ENCODE peak calls at places on chromosomes 6 and 20, in five cellular contexts. One of them, this sample, is unnamed.

GRCh38 chr6:156379946-156380707 is 397.1 kb upstream of the ARID1B start:
- DNase-seq in stomach: no peak
- DNase-seq in GM12878: no peak
- DNase-seq in HCT116: peak
- DNase-seq in K562: no peak
- DNase-seq in this sample: no peak

GRCh38 chr20:25579081-25579770 is 6.1 kb downstream of the NINL start:
- DNase-seq in stomach: no peak
- DNase-seq in GM12878: no peak
- DNase-seq in HCT116: no peak
- DNase-seq in K562: no peak
- DNase-seq in this sample: peak

GRCh38 chr6:72238900-72239299 is 352.6 kb downstream of the RIMS1 start:
- DNase-seq in stomach: no peak
- DNase-seq in GM12878: no peak
- DNase-seq in HCT116: no peak
- DNase-seq in K562: no peak
- DNase-seq in this sample: no peak

GRCh38 chr20:44600301-44600700 is 17.9 kb downstream of the PKIG start:
- DNase-seq in stomach: no peak
- DNase-seq in GM12878: no peak
- DNase-seq in HCT116: no peak
- DNase-seq in K562: no peak
- DNase-seq in this sample: no peak

GRCh38 chr6:34661379-34661778 is 35.2 kb downstream of the ILRUN start:
- DNase-seq in stomach: no peak
- DNase-seq in GM12878: no peak
- DNase-seq in HCT116: no peak
- DNase-seq in K562: no peak
- DNase-seq in this sample: no peak

GRCh38 chr6:167441653-167442644 is 117.1 kb downstream of the TTLL2 start:
- DNase-seq in stomach: no peak
- DNase-seq in GM12878: no peak
- DNase-seq in HCT116: no peak
- DNase-seq in K562: no peak
- DNase-seq in this sample: no peak

GRCh38 chr6:113644861-113645575 is 212.1 kb upstream of the MARCKS start:
- DNase-seq in stomach: no peak
- DNase-seq in GM12878: peak
- DNase-seq in HCT116: peak
- DNase-seq in K562: no peak
- DNase-seq in this sample: no peak

GRCh38 chr6:30570760-30571084 is 520 bp upstream of the ABCF1 start:
- DNase-seq in stomach: no peak
- DNase-seq in GM12878: no peak
- DNase-seq in HCT116: no peak
- DNase-seq in K562: peak
- DNase-seq in this sample: no peak

GRCh38 chr6:32151131-32151884 is 431 bp downstream of the PRRT1 start:
- DNase-seq in stomach: no peak
- DNase-seq in GM12878: no peak
- DNase-seq in HCT116: no peak
- DNase-seq in K562: no peak
- DNase-seq in this sample: no peak

GRCh38 chr6:83019741-83020140 is 45.9 kb downstream of the UBE3D start:
- DNase-seq in stomach: no peak
- DNase-seq in GM12878: no peak
- DNase-seq in HCT116: no peak
- DNase-seq in K562: no peak
- DNase-seq in this sample: no peak

GRCh38 chr6:63140682-63141318 is 70.5 kb upstream of the FKBP1C start:
- DNase-seq in stomach: no peak
- DNase-seq in GM12878: no peak
- DNase-seq in HCT116: no peak
- DNase-seq in K562: no peak
- DNase-seq in this sample: no peak

GRCh38 chr20:16397053-16397452 is 176.2 kb downstream of the KIF16B start:
- DNase-seq in stomach: no peak
- DNase-seq in GM12878: no peak
- DNase-seq in HCT116: no peak
- DNase-seq in K562: no peak
- DNase-seq in this sample: no peak

GRCh38 chr6:38959138-38959537 is 89.4 kb upstream of the GLP1R start:
- DNase-seq in stomach: no peak
- DNase-seq in GM12878: no peak
- DNase-seq in HCT116: no peak
- DNase-seq in K562: no peak
- DNase-seq in this sample: no peak

GRCh38 chr6:128767705-128768104 is 115.2 kb upstream of the LAMA2 start:
- DNase-seq in stomach: no peak
- DNase-seq in GM12878: no peak
- DNase-seq in HCT116: no peak
- DNase-seq in K562: no peak
- DNase-seq in this sample: no peak

GRCh38 chr6:167712332-167713087 is 114.2 kb upstream of the AFDN start:
- DNase-seq in stomach: no peak
- DNase-seq in GM12878: no peak
- DNase-seq in HCT116: no peak
- DNase-seq in K562: no peak
- DNase-seq in this sample: peak

GRCh38 chr6:28597217-28597835 is 71.6 kb downstream of the GPX5 start:
- DNase-seq in stomach: no peak
- DNase-seq in GM12878: no peak
- DNase-seq in HCT116: peak
- DNase-seq in K562: no peak
- DNase-seq in this sample: no peak

GRCh38 chr20:4663044-4663443 is 58.7 kb upstream of the PRND start:
- DNase-seq in stomach: no peak
- DNase-seq in GM12878: no peak
- DNase-seq in HCT116: no peak
- DNase-seq in K562: no peak
- DNase-seq in this sample: no peak

GRCh38 chr20:41177636-41178035 is 40.3 kb downstream of the PLCG1 start:
- DNase-seq in stomach: peak
- DNase-seq in GM12878: no peak
- DNase-seq in HCT116: peak
- DNase-seq in K562: no peak
- DNase-seq in this sample: no peak

GRCh38 chr6:40922281-40922680 is 116.7 kb downstream of the UNC5CL start:
- DNase-seq in stomach: no peak
- DNase-seq in GM12878: no peak
- DNase-seq in HCT116: no peak
- DNase-seq in K562: no peak
- DNase-seq in this sample: no peak

GRCh38 chr6:70479236-70479635 is 65.9 kb downstream of the FAM135A start:
- DNase-seq in stomach: no peak
- DNase-seq in GM12878: no peak
- DNase-seq in HCT116: no peak
- DNase-seq in K562: no peak
- DNase-seq in this sample: no peak

GRCh38 chr6:158160932-158161539 is 7.0 kb downstream of the SERAC1 start:
- DNase-seq in stomach: no peak
- DNase-seq in GM12878: no peak
- DNase-seq in HCT116: no peak
- DNase-seq in K562: no peak
- DNase-seq in this sample: no peak

GRCh38 chr6:1762203-1762602 is 152.5 kb downstream of the FOXC1 start:
- DNase-seq in stomach: peak
- DNase-seq in GM12878: no peak
- DNase-seq in HCT116: no peak
- DNase-seq in K562: no peak
- DNase-seq in this sample: no peak

GRCh38 chr6:57221191-57221935 is 744 bp downstream of the RAB23 start:
- DNase-seq in stomach: peak
- DNase-seq in GM12878: no peak
- DNase-seq in HCT116: peak
- DNase-seq in K562: peak
- DNase-seq in this sample: peak

GRCh38 chr6:107987805-107988204 is 29.8 kb upstream of the SEC63 start:
- DNase-seq in stomach: no peak
- DNase-seq in GM12878: no peak
- DNase-seq in HCT116: no peak
- DNase-seq in K562: no peak
- DNase-seq in this sample: no peak

GRCh38 chr20:31587545-31588389 is 17.3 kb upstream of the ID1 start:
- DNase-seq in stomach: peak
- DNase-seq in GM12878: no peak
- DNase-seq in HCT116: no peak
- DNase-seq in K562: peak
- DNase-seq in this sample: peak

GRCh38 chr6:83707829-83708545 is 914 bp downstream of the SNAP91 start:
- DNase-seq in stomach: no peak
- DNase-seq in GM12878: no peak
- DNase-seq in HCT116: no peak
- DNase-seq in K562: no peak
- DNase-seq in this sample: no peak

GRCh38 chr6:133526436-133526835 is 285.3 kb downstream of the EYA4 start:
- DNase-seq in stomach: no peak
- DNase-seq in GM12878: no peak
- DNase-seq in HCT116: no peak
- DNase-seq in K562: no peak
- DNase-seq in this sample: no peak

GRCh38 chr6:15628499-15629131 is 34.2 kb downstream of the DTNBP1 start:
- DNase-seq in stomach: no peak
- DNase-seq in GM12878: no peak
- DNase-seq in HCT116: no peak
- DNase-seq in K562: no peak
- DNase-seq in this sample: no peak

GRCh38 chr6:101545171-101545570 is 151.7 kb downstream of the GRIK2 start:
- DNase-seq in stomach: no peak
- DNase-seq in GM12878: no peak
- DNase-seq in HCT116: no peak
- DNase-seq in K562: no peak
- DNase-seq in this sample: no peak

GRCh38 chr20:3452690-3453089 is 18.1 kb upstream of the ATRN start:
- DNase-seq in stomach: no peak
- DNase-seq in GM12878: peak
- DNase-seq in HCT116: no peak
- DNase-seq in K562: no peak
- DNase-seq in this sample: no peak

GRCh38 chr6:143396497-143397228 is 53.8 kb downstream of the ADAT2 start:
- DNase-seq in stomach: no peak
- DNase-seq in GM12878: no peak
- DNase-seq in HCT116: no peak
- DNase-seq in K562: no peak
- DNase-seq in this sample: no peak

GRCh38 chr20:36454664-36455427 is 86.5 kb upstream of the MYL9 start:
- DNase-seq in stomach: peak
- DNase-seq in GM12878: no peak
- DNase-seq in HCT116: no peak
- DNase-seq in K562: no peak
- DNase-seq in this sample: peak

GRCh38 chr20:43409041-43409913 is 48.4 kb upstream of the SRSF6 start:
- DNase-seq in stomach: no peak
- DNase-seq in GM12878: peak
- DNase-seq in HCT116: peak
- DNase-seq in K562: peak
- DNase-seq in this sample: no peak

GRCh38 chr6:98092326-98092725 is 742.0 kb upstream of the POU3F2 start:
- DNase-seq in stomach: no peak
- DNase-seq in GM12878: no peak
- DNase-seq in HCT116: no peak
- DNase-seq in K562: no peak
- DNase-seq in this sample: no peak

GRCh38 chr20:53743607-53744260 is 150.1 kb upstream of the ZNF217 start:
- DNase-seq in stomach: no peak
- DNase-seq in GM12878: no peak
- DNase-seq in HCT116: no peak
- DNase-seq in K562: no peak
- DNase-seq in this sample: no peak

GRCh38 chr6:47700051-47700450 is 1.7 kb downstream of the ADGRF4 start:
- DNase-seq in stomach: no peak
- DNase-seq in GM12878: no peak
- DNase-seq in HCT116: no peak
- DNase-seq in K562: no peak
- DNase-seq in this sample: no peak

GRCh38 chr6:21190701-21191588 is 402.6 kb upstream of the SOX4 start:
- DNase-seq in stomach: no peak
- DNase-seq in GM12878: no peak
- DNase-seq in HCT116: no peak
- DNase-seq in K562: no peak
- DNase-seq in this sample: no peak

GRCh38 chr20:33667245-33668086 is 723 bp downstream of the ACTL10 start:
- DNase-seq in stomach: peak
- DNase-seq in GM12878: no peak
- DNase-seq in HCT116: no peak
- DNase-seq in K562: no peak
- DNase-seq in this sample: peak
- TF ChIP-seq POLR2AphosphoS5 in stomach: no peak
- TF ChIP-seq POLR2AphosphoS5 in GM12878: no peak
- TF ChIP-seq POLR2AphosphoS5 in HCT116: no peak
- TF ChIP-seq POLR2AphosphoS5 in K562: no peak
- TF ChIP-seq POLR2AphosphoS5 in this sample: peak

GRCh38 chr20:20229595-20229994 is 138.3 kb upstream of the INSM1 start:
- DNase-seq in stomach: no peak
- DNase-seq in GM12878: no peak
- DNase-seq in HCT116: no peak
- DNase-seq in K562: no peak
- DNase-seq in this sample: no peak
- TF ChIP-seq POLR2A in stomach: no peak
- TF ChIP-seq POLR2A in GM12878: no peak
- TF ChIP-seq POLR2A in HCT116: no peak
- TF ChIP-seq POLR2A in K562: no peak
- TF ChIP-seq POLR2A in this sample: no peak

GRCh38 chr6:37595859-37596258 is 96.2 kb upstream of the CCDC167 start:
- DNase-seq in stomach: no peak
- DNase-seq in GM12878: no peak
- DNase-seq in HCT116: no peak
- DNase-seq in K562: no peak
- DNase-seq in this sample: no peak
- H3K27ac ChIP-seq in stomach: no peak
- H3K27ac ChIP-seq in GM12878: no peak
- H3K27ac ChIP-seq in HCT116: no peak
- H3K27ac ChIP-seq in K562: no peak
- H3K27ac ChIP-seq in this sample: no peak

GRCh38 chr20:50597406-50597969 is 87.3 kb downstream of the PTPN1 start:
- DNase-seq in stomach: peak
- DNase-seq in GM12878: no peak
- DNase-seq in HCT116: no peak
- DNase-seq in K562: no peak
- DNase-seq in this sample: no peak
- TF ChIP-seq POLR2AphosphoS5 in stomach: no peak
- TF ChIP-seq POLR2AphosphoS5 in GM12878: no peak
- TF ChIP-seq POLR2AphosphoS5 in HCT116: no peak
- TF ChIP-seq POLR2AphosphoS5 in K562: no peak
- TF ChIP-seq POLR2AphosphoS5 in this sample: peak

GRCh38 chr6:89035252-89036106 is 45.1 kb upstream of the PNRC1 start:
- DNase-seq in stomach: peak
- DNase-seq in GM12878: no peak
- DNase-seq in HCT116: no peak
- DNase-seq in K562: peak
- DNase-seq in this sample: no peak
- TF ChIP-seq POLR2A in stomach: no peak
- TF ChIP-seq POLR2A in GM12878: no peak
- TF ChIP-seq POLR2A in HCT116: no peak
- TF ChIP-seq POLR2A in K562: no peak
- TF ChIP-seq POLR2A in this sample: no peak

This sample was measured in spleen.